ENCODE peak calls at places on chromosomes 4 and X, in four cellular contexts. J, M, L and G are unnamed samples.

GRCh38 chrX:13036896-13037295 is 7.5 kb downstream of the FAM9C start:
- DNase-seq in J (no peak), M (no peak), L (no peak), G (no peak)

GRCh38 chr4:81136161-81136910 is 78.7 kb downstream of the PRKG2 start:
- DNase-seq in J (no peak), M (peak; percentile 88), L (no peak), G (peak; percentile 97)

GRCh38 chr4:23788460-23788859 is 101.4 kb downstream of the PPARGC1A start:
- DNase-seq in J (no peak), M (no peak), L (no peak), G (peak; percentile 56)

GRCh38 chrX:118345045-118345400 is 883 bp upstream of the WDR44 start:
- DNase-seq in J (no peak), M (no peak), L (no peak), G (no peak)

GRCh38 chrX:153869473-153870287 is 16.3 kb downstream of the L1CAM start:
- DNase-seq in J (no peak), M (no peak), L (no peak), G (no peak)

GRCh38 chr4:169252339-169253086 is 18.2 kb downstream of the SH3RF1 start:
- DNase-seq in J (peak; percentile 30), M (peak; percentile 64), L (no peak), G (peak; percentile 42)

GRCh38 chr4:182578402-182578801 is 335.2 kb downstream of the TENM3 start:
- DNase-seq in J (peak; percentile 80), M (peak; percentile 60), L (no peak), G (peak; percentile 96)

GRCh38 chrX:55072286-55072685 is 2.5 kb upstream of the PAGE2B start:
- DNase-seq in J (no peak), M (no peak), L (no peak), G (no peak)

GRCh38 chr4:40306991-40307390 is 28.1 kb upstream of the CHRNA9 start:
- DNase-seq in J (no peak), M (no peak), L (peak; percentile 31), G (no peak)

GRCh38 chrX:45232139-45232538 is 31.5 kb upstream of the DIPK2B start:
- DNase-seq in J (no peak), M (no peak), L (peak; percentile 22), G (no peak)

GRCh38 chr4:78002260-78002659 is 54.9 kb upstream of the FRAS1 start:
- DNase-seq in J (peak; percentile 4), M (peak; percentile 26), L (no peak), G (peak; percentile 81)

GRCh38 chr4:40046311-40046980 is 10.2 kb upstream of the N4BP2 start:
- DNase-seq in J (no peak), M (peak; percentile 69), L (no peak), G (peak; percentile 82)

GRCh38 chr4:1543561-1543960 is 137.3 kb upstream of the NKX1-1 start:
- DNase-seq in J (no peak), M (no peak), L (no peak), G (no peak)

GRCh38 chr4:101066586-101066985 is 280.7 kb downstream of the PPP3CA start:
- DNase-seq in J (no peak), M (no peak), L (no peak), G (no peak)